ENCODE peak calls at places on chromosomes 7 and 10, in five cellular contexts. H, B, S, F and R are unnamed samples.

GRCh38 chr10:5550621-5551530 is 26.1 kb downstream of the CALML3 start:
- DNase-seq in H (peak; percentile 50), B (no peak), S (no peak), F (no peak), R (no peak)

GRCh38 chr10:32981760-32982159 is 23.7 kb upstream of the ITGB1 start:
- DNase-seq in H (peak; percentile 58), B (peak; percentile 75), S (peak; percentile 46), F (no peak), R (no peak)

GRCh38 chr7:80330434-80330833 is 181.4 kb downstream of the GNAT3 start:
- DNase-seq in H (peak; percentile 65), B (no peak), S (no peak), F (no peak), R (no peak)

GRCh38 chr7:38292442-38292841 is 19.0 kb upstream of the TARP start:
- DNase-seq in H (no peak), B (no peak), S (no peak), F (no peak), R (no peak)

GRCh38 chr7:1591876-1592275 is 22.0 kb upstream of the PSMG3 start:
- DNase-seq in H (no peak), B (no peak), S (no peak), F (no peak), R (no peak)

GRCh38 chr10:34339816-34340553 is 475.1 kb downstream of the PARD3 start:
- DNase-seq in H (no peak), B (no peak), S (no peak), F (no peak), R (no peak)

GRCh38 chr10:86668297-86669165 is at the start of gene LDB3:
- DNase-seq in H (peak; percentile 65), B (peak; percentile 93), S (peak; percentile 57), F (no peak), R (peak; percentile 62)

GRCh38 chr10:66795871-66796270 is 130.0 kb upstream of the LRRTM3 start:
- DNase-seq in H (no peak), B (no peak), S (no peak), F (no peak), R (no peak)

GRCh38 chr7:44110724-44111635 is 6.8 kb downstream of the AEBP1 start:
- DNase-seq in H (no peak), B (peak; percentile 22), S (no peak), F (no peak), R (no peak)

GRCh38 chr7:140161047-140161446 is 15.7 kb downstream of the KDM7A start:
- DNase-seq in H (no peak), B (no peak), S (no peak), F (no peak), R (no peak)

GRCh38 chr7:27774717-27775328 is 34.9 kb downstream of the TAX1BP1 start:
- DNase-seq in H (peak; percentile 44), B (no peak), S (no peak), F (no peak), R (no peak)

GRCh38 chr10:91536101-91536500 is 96.8 kb downstream of the PPP1R3C start:
- DNase-seq in H (no peak), B (no peak), S (peak; percentile 66), F (no peak), R (no peak)

GRCh38 chr7:57216340-57216739 is 84.1 kb upstream of the ZNF479 start:
- DNase-seq in H (no peak), B (no peak), S (no peak), F (no peak), R (no peak)

GRCh38 chr7:46205478-46205877 is 284.4 kb upstream of the IGFBP3 start:
- DNase-seq in H (no peak), B (no peak), S (no peak), F (no peak), R (no peak)

GRCh38 chr7:26153823-26154783 is 2.1 kb downstream of the NFE2L3 start:
- DNase-seq in H (peak; percentile 67), B (peak; percentile 46), S (no peak), F (no peak), R (peak; percentile 27)

GRCh38 chr7:71896535-71896934 is 515.6 kb downstream of the CALN1 start:
- DNase-seq in H (no peak), B (no peak), S (no peak), F (no peak), R (no peak)

GRCh38 chr10:1552415-1552814 is 184.9 kb downstream of the ADARB2 start:
- DNase-seq in H (no peak), B (no peak), S (no peak), F (no peak), R (no peak)

GRCh38 chr10:35526775-35527174 is 78.4 kb upstream of the GJD4 start:
- DNase-seq in H (no peak), B (no peak), S (no peak), F (no peak), R (no peak)

GRCh38 chr10:77737608-77738007 is 100.0 kb upstream of the KCNMA1 start:
- DNase-seq in H (peak; percentile 84), B (no peak), S (no peak), F (no peak), R (no peak)

GRCh38 chr7:25894902-25895791 is 256.9 kb upstream of the NFE2L3 start:
- DNase-seq in H (peak; percentile 15), B (peak; percentile 61), S (peak; percentile 65), F (peak; percentile 75), R (peak; percentile 65)

GRCh38 chr7:50315193-50315592 is 10.7 kb downstream of the IKZF1 start:
- DNase-seq in H (no peak), B (no peak), S (no peak), F (no peak), R (no peak)

GRCh38 chr7:102063736-102064135 is 222.9 kb upstream of the SH2B2 start:
- DNase-seq in H (peak; percentile 62), B (peak; percentile 69), S (no peak), F (no peak), R (no peak)

GRCh38 chr10:10794776-10795175 is 222.9 kb upstream of the CELF2 start:
- DNase-seq in H (peak; percentile 92), B (no peak), S (no peak), F (no peak), R (no peak)

GRCh38 chr10:116385994-116386809 is 41.4 kb upstream of the PNLIPRP3 start:
- DNase-seq in H (peak; percentile 45), B (no peak), S (no peak), F (peak; percentile 46), R (no peak)

GRCh38 chr10:459743-460142 is 229.7 kb downstream of the DIP2C start:
- DNase-seq in H (no peak), B (no peak), S (no peak), F (no peak), R (no peak)

GRCh38 chr10:7795605-7796004 is 7.6 kb downstream of the ATP5F1C start:
- DNase-seq in H (peak; percentile 26), B (no peak), S (no peak), F (no peak), R (no peak)

GRCh38 chr7:97024209-97025129 is at the start of gene DLX5:
- DNase-seq in H (no peak), B (no peak), S (peak; percentile 44), F (peak; percentile 15), R (peak; percentile 31)

GRCh38 chr7:2010101-2010500 is 222.6 kb downstream of the MAD1L1 start:
- DNase-seq in H (no peak), B (peak; percentile 26), S (no peak), F (no peak), R (no peak)

GRCh38 chr7:40760997-40761396 is 626.2 kb downstream of the SUGCT start:
- DNase-seq in H (no peak), B (no peak), S (no peak), F (no peak), R (no peak)

GRCh38 chr7:151451156-151451555 is 11.2 kb upstream of the CRYGN start:
- DNase-seq in H (no peak), B (peak; percentile 16), S (no peak), F (no peak), R (no peak)

GRCh38 chr10:50585921-50586739 is 37.6 kb downstream of the SGMS1 start:
- DNase-seq in H (peak; percentile 43), B (no peak), S (no peak), F (no peak), R (no peak)

GRCh38 chr10:121879476-121879875 is 48.4 kb downstream of the ATE1 start:
- DNase-seq in H (no peak), B (no peak), S (no peak), F (no peak), R (no peak)

DNA sequence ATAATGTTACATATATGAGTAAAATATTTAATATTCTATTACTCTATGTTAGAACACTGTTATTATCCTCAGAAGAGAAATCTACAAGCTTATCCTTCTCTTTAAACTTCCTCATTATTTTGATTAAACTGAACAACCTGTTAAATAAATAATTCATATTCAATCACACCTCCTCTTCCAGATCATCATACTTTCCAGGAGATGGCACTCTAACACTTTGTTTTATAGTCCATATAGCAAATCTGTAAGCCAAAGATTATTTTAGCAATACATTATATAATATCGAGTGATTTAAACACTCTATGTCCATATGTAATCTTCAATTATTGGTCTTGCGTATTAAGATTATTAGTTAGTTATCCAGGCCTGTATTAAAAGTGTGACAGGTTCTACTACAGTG is 694.1 kb downstream of the ANKRD7 start:
- DNase-seq in H (peak; percentile 33), B (no peak), S (no peak), F (no peak), R (no peak)
- TF ChIP-seq CTCF in H (peak; percentile 25), B (no peak), S (no peak), F (peak; percentile 70), R (peak; percentile 18)

DNA sequence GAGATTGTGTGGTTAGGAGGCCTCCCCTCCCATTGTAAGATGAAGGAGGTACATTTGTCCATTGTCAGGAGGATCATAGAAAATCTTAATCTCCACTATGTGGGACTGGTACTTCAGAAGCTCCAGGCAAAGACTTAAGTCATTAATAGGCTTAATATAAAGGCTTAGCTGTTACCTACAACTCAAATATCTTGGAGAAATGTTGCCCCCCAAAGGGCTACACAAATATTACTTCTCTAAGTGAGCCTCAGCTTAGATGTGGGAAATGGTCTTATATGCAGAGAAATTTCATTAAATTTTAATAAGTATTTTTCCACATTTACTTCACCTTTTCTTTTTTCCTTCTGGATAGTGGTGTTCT is 27.2 kb downstream of the TAS2R41 start:
- DNase-seq in H (no peak), B (no peak), S (no peak), F (no peak), R (no peak)
- TF ChIP-seq CTCF in H (no peak), B (peak; percentile 9), S (no peak), F (no peak), R (no peak)

GRCh38 chr10:83806716-83807115 is 332.6 kb upstream of the GHITM start:
- DNase-seq in H (no peak), B (no peak), S (no peak), F (no peak), R (no peak)

GRCh38 chr10:83801983-83802382 is 337.3 kb upstream of the GHITM start:
- DNase-seq in H (no peak), B (no peak), S (no peak), F (no peak), R (no peak)
- TF ChIP-seq CTCF in H (no peak), B (no peak), S (no peak), F (no peak), R (no peak)

DNA sequence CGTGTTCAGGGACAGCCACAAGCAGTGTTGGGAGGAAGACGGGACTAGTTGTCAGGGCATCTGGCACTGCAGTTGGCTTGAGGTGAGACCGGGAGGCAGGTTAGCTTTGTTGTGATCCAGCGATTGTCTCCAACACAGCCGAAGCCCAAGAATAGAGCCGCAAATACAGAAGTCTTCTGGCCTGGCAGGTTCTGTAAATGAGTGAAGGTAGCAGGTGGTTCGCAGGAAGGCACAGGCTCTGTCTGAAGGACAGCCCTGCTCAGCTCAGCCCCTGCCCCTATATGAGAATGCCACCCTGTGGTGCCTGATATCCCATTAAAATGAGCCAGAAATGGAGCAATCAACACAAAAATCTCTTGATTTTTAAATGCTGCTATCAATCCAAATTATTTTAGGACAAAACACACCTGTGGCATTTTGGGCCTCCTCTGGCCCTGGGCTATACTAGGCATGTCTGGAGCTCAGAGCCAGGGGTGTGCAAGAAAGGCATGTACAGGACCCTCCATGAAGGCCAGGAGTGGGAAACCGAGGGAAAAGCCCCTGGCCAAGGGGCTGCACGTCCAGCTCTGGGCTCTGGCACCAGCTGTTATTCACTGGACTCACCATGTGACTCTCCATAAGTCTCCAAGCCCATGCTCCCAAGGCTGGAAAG is 11.2 kb upstream of the C10orf71 start:
- DNase-seq in H (no peak), B (peak; percentile 4), S (no peak), F (no peak), R (no peak)
- TF ChIP-seq CTCF in H (no peak), B (no peak), S (no peak), F (no peak), R (no peak)